ENCODE peak calls at places on chromosomes 12 and 14, in seven cellular contexts. L is neuronal stem cell, K is IMR-90, R is H9, T is H1, I is mesenchymal stem cell, S is trophoblast cell. X is an unnamed sample.

GRCh38 chr12:109720856-109721189 is 7.2 kb downstream of the FAM222A start:
- DNase-seq in L (no peak), K (no peak), R (no peak), T (no peak), I (no peak), S (no peak), X (no peak)

GRCh38 chr14:50791201-50791600 is 39.8 kb downstream of the NIN start:
- DNase-seq in L (no peak), K (no peak), R (no peak), T (no peak), I (no peak), S (no peak), X (no peak)

GRCh38 chr14:103023881-103024473 is 33.4 kb downstream of the CDC42BPB start:
- DNase-seq in L (no peak), K (peak), R (no peak), T (no peak), I (peak), S (no peak), X (peak)

GRCh38 chr14:90508536-90509254 is 111.9 kb downstream of the CALM1 start:
- DNase-seq in L (no peak), K (no peak), R (no peak), T (no peak), I (no peak), S (peak), X (no peak)

GRCh38 chr14:55892906-55893305 is 225.3 kb upstream of the PELI2 start:
- DNase-seq in L (no peak), K (no peak), R (no peak), T (no peak), I (no peak), S (no peak), X (no peak)

GRCh38 chr14:105473033-105473676 is 1.5 kb upstream of the CRIP2 start:
- DNase-seq in L (no peak), K (no peak), R (no peak), T (no peak), I (no peak), S (peak), X (no peak)

GRCh38 chr12:31460024-31460423 is 130.9 kb downstream of the DENND5B start:
- DNase-seq in L (no peak), K (no peak), R (no peak), T (no peak), I (no peak), S (peak), X (no peak)

GRCh38 chr12:86647800-86648199 is 391.6 kb upstream of the MGAT4C start:
- DNase-seq in L (no peak), K (no peak), R (no peak), T (no peak), I (no peak), S (no peak), X (no peak)

GRCh38 chr14:99382781-99383456 is 97.7 kb downstream of the SETD3 start:
- DNase-seq in L (no peak), K (peak), R (no peak), T (no peak), I (peak), S (peak), X (no peak)

GRCh38 chr14:70907996-70908917 is 998 bp downstream of the PCNX1 start:
- DNase-seq in L (no peak), K (peak), R (peak), T (peak), I (peak), S (peak), X (peak)

GRCh38 chr12:32988982-32989381 is 92.4 kb upstream of the PKP2 start:
- DNase-seq in L (peak), K (no peak), R (no peak), T (no peak), I (no peak), S (peak), X (peak)

GRCh38 chr12:45713108-45713507 is 16.4 kb upstream of the ARID2 start:
- DNase-seq in L (no peak), K (peak), R (no peak), T (no peak), I (peak), S (no peak), X (no peak)

GRCh38 chr14:64704145-64704742 is at the start of gene PLEKHG3:
- DNase-seq in L (peak), K (peak), R (peak), T (peak), I (peak), S (peak), X (peak)

GRCh38 chr12:3540387-3541320 is 49.7 kb downstream of the PRMT8 start:
- DNase-seq in L (no peak), K (no peak), R (peak), T (peak), I (no peak), S (no peak), X (no peak)

GRCh38 chr12:49369723-49370145 is 2.5 kb downstream of the SPATS2 start:
- DNase-seq in L (no peak), K (peak), R (peak), T (no peak), I (peak), S (peak), X (peak)

GRCh38 chr12:28937196-28937595 is 211.9 kb upstream of the FAR2 start:
- DNase-seq in L (no peak), K (peak), R (no peak), T (no peak), I (peak), S (no peak), X (peak)

GRCh38 chr12:26001530-26001929 is 43.0 kb downstream of the RASSF8 start:
- DNase-seq in L (no peak), K (no peak), R (no peak), T (no peak), I (no peak), S (no peak), X (peak)

GRCh38 chr14:33799705-33800269 is 151.1 kb downstream of the EGLN3 start:
- DNase-seq in L (no peak), K (no peak), R (no peak), T (no peak), I (no peak), S (peak), X (no peak)

GRCh38 chr12:2338381-2338780 is 285.6 kb downstream of the CACNA1C start:
- DNase-seq in L (no peak), K (no peak), R (no peak), T (no peak), I (no peak), S (no peak), X (no peak)

GRCh38 chr12:75751769-75752471 is 240.5 kb upstream of the KRR1 start:
- DNase-seq in L (no peak), K (peak), R (no peak), T (no peak), I (no peak), S (no peak), X (no peak)

GRCh38 chr14:67514650-67515385 is 18.3 kb upstream of the PLEKHH1 start:
- DNase-seq in L (no peak), K (peak), R (peak), T (peak), I (peak), S (peak), X (no peak)

GRCh38 chr12:75825686-75826085 is 205.9 kb downstream of the PHLDA1 start:
- DNase-seq in L (no peak), K (peak), R (no peak), T (no peak), I (peak), S (peak), X (no peak)

GRCh38 chr12:3087758-3088157 is 10.6 kb downstream of the TSPAN9 start:
- DNase-seq in L (no peak), K (no peak), R (no peak), T (no peak), I (no peak), S (no peak), X (no peak)

GRCh38 chr12:114770323-114770722 is 86.3 kb upstream of the TBX3 start:
- DNase-seq in L (no peak), K (no peak), R (no peak), T (no peak), I (no peak), S (peak), X (peak)

GRCh38 chr12:45231515-45232145 is 15.7 kb downstream of the ANO6 start:
- DNase-seq in L (no peak), K (peak), R (no peak), T (no peak), I (peak), S (no peak), X (no peak)

GRCh38 chr12:102483466-102483865 is 3.1 kb upstream of the IGF1 start:
- DNase-seq in L (no peak), K (no peak), R (no peak), T (no peak), I (no peak), S (no peak), X (no peak)

GRCh38 chr14:29282169-29282568 is 515.6 kb downstream of the FOXG1 start:
- DNase-seq in L (no peak), K (peak), R (no peak), T (no peak), I (no peak), S (no peak), X (no peak)

GRCh38 chr12:2958432-2959193 is 584 bp upstream of the TEAD4 start:
- DNase-seq in L (peak), K (peak), R (peak), T (peak), I (peak), S (peak), X (peak)

GRCh38 chr12:30026621-30027234 is 243.0 kb upstream of the TMTC1 start:
- DNase-seq in L (no peak), K (peak), R (no peak), T (no peak), I (peak), S (peak), X (no peak)

GRCh38 chr12:25518512-25518911 is 34.6 kb downstream of the LMNTD1 start:
- DNase-seq in L (no peak), K (peak), R (no peak), T (no peak), I (no peak), S (no peak), X (no peak)

GRCh38 chr12:117685115-117685926 is 283.5 kb downstream of the KSR2 start:
- DNase-seq in L (peak), K (no peak), R (peak), T (peak), I (peak), S (peak), X (peak)

GRCh38 chr14:99529899-99530298 is 48.7 kb downstream of the CCNK start:
- DNase-seq in L (no peak), K (peak), R (no peak), T (no peak), I (peak), S (no peak), X (no peak)

GRCh38 chr12:88903333-88903732 is 323.1 kb upstream of the KITLG start:
- DNase-seq in L (no peak), K (no peak), R (no peak), T (no peak), I (no peak), S (no peak), X (no peak)

DNA sequence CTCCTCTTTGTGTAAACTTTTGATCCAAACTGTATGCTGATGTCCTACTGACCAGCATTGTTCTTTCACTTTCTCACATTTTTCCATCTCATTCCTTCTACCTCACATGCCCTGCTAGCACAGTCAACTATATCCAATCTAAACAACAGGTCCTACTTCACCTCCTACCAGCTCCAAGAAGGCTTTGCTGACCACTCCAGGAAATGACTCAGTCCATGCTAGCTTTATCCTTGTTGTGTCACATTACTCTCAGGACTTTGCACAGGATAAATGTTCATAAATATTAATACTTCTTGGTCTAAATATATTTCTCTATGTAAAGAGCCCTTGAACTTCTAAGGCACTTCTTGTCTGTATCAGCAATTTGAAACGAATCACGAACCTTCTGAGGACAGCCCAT is 64.9 kb upstream of the PCED1B start:
- DNase-seq in L (no peak), K (peak), R (no peak), T (no peak), I (peak), S (no peak), X (no peak)
- H3K4me2 ChIP-seq in L (no peak), K (peak), R (no peak), T (no peak), I (no peak), S (no peak), X (no peak)

DNA sequence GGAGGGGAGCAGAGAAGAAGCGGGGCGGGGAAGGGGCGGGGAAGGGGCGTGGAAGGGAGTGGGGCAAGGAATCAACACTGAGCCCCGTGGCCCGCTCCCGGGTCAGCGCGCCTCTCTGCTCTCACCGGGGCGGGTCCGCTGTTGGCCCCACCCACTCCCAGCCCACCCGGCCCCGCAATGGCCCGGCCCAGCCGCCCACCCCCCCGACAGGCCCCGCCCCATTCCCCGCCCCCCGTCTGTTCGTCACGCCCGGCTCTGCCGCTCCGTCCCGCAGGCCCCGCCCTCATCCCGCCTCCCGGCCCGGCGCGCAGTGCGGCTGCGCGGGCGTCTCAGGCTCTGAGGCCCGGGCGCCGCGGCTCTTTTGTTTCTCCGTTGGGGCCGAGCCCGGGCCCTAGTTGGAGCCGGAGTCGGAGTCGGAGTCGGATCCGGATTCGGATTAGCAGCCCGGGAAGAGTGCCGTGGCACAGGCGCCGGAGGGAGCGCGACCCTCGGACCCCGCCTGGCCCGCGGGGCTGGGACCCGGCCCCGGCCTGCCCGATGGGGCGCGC is at the start of gene ULK1:
- DNase-seq in L (peak), K (peak), R (peak), T (peak), I (peak), S (peak), X (peak)
- H4K8ac ChIP-seq in L (no peak), K (peak), R (no peak), T (peak), I (peak), S (peak), X (no peak)

DNA sequence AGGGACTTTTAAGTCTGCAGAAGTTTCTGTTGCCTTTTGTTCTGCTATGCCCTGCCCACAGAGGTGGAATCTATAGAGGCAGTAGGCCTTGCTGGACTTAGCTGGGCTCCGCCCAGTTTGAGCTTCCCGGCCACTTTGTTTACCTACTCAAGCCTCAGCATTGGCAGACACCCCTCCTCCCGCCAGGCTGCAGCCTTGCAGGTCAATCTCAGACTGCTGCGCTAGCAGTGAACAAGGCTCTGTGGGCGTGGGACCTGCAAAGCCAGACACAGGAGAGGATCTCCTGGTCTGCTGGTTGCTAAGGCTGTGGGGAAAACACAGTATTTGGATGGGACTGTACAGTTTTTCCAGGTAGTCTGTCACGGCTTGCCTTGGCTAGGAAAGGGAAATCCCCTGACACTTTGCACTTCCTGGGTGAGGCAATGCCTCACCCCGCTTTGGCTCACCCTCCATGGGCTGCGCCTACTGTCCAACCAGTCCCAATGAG is 43.7 kb downstream of the CCDC59 start:
- DNase-seq in L (peak), K (no peak), R (peak), T (peak), I (no peak), S (no peak), X (peak)
- H3K4me2 ChIP-seq in L (peak), K (no peak), R (peak), T (peak), I (no peak), S (peak), X (no peak)

GRCh38 chr12:127006972-127007371 is 1260.0 kb upstream of the TMEM132C start:
- DNase-seq in L (no peak), K (no peak), R (no peak), T (no peak), I (no peak), S (no peak), X (no peak)
- H4K8ac ChIP-seq in L (no peak), K (no peak), R (no peak), T (no peak), I (no peak), S (no peak), X (no peak)

DNA sequence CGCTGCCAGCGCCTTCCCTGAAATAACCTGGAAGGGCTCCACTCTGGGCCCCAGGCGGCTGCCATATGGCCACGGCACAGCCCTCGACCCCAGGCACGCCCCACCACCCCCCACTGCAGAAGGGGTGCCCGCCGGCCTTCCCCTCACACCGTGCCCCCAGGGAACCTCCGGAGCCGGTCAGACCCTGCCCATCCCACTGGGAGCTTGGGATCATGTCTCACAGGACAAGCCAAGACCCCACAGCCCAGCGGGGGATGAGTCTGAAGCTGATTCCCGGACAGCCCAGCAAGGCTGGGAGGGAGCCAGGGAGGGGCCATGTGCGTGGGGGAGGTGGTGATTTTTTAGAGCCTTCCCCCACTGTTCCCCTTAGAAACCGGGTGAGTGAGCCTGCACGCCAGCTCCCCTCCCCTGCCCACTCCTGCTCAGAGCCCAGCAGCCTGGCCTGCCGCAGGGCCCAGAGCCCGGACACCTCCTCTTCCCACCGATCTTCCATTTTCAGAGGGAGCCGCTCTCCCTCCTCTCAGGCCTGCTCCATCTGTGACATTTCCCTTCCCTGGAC is 1.4 kb downstream of the RIMBP2 start:
- DNase-seq in L (no peak), K (no peak), R (no peak), T (peak), I (no peak), S (no peak), X (peak)
- H3K4me2 ChIP-seq in L (peak), K (no peak), R (peak), T (peak), I (no peak), S (peak), X (peak)

DNA sequence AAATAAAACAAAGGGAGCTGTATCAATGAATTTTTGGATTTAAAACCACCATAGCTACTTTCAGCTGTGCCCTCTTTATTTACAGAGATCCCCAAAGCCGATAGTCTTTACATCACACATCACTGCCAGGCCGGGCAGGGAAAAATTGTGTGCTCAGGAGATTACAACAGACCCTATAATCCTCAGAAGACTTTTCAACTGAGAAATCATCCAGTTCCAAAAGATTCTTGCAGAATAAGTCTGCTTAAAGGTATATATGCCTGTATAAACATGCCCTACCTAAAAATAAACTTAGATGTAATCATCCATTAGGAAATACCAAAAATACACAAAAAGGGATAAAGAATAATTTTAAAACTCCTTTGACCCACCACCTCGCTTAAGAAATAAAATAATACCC is 70.1 kb upstream of the MAP1LC3B2 start:
- DNase-seq in L (no peak), K (no peak), R (no peak), T (no peak), I (no peak), S (no peak), X (no peak)
- H4K8ac ChIP-seq in L (no peak), K (no peak), R (no peak), T (no peak), I (no peak), S (no peak), X (no peak)

GRCh38 chr12:13299457-13299856 is 102.9 kb downstream of the EMP1 start:
- DNase-seq in L (no peak), K (no peak), R (no peak), T (no peak), I (no peak), S (no peak), X (no peak)

GRCh38 chr12:13307143-13307831 is 110.8 kb downstream of the EMP1 start:
- DNase-seq in L (no peak), K (no peak), R (no peak), T (no peak), I (no peak), S (no peak), X (no peak)

DNA sequence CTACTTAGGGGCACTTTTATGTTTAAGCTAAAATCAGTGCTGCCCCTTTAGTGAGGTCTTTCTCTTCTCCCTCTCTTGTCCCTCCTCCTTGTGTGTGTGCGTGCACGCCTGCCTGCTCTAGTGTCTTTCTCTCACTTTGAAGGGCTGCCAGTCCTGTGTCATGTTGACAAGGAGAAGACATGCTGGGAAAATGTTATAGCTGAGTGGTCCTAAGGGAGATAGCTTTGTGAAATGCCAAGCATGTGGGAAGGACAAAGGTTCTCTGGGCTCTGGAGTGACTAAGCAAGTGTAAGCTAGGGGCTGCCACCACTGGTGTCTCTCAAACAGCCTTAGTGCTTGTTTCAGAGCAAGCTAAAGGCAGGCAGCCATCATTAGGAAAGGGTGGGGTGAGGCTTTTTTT is 108.4 kb downstream of the EMP1 start:
- DNase-seq in L (no peak), K (no peak), R (no peak), T (no peak), I (no peak), S (no peak), X (peak)
- H3K4me2 ChIP-seq in L (no peak), K (no peak), R (no peak), T (no peak), I (no peak), S (no peak), X (no peak)

GRCh38 chr12:126469211-126469610 is 1404.0 kb downstream of the AACS start:
- DNase-seq in L (no peak), K (no peak), R (no peak), T (no peak), I (no peak), S (no peak), X (no peak)
- H4K8ac ChIP-seq in L (no peak), K (no peak), R (no peak), T (no peak), I (no peak), S (no peak), X (no peak)

X was measured in mesendoderm.